ENCODE peak calls at places on chromosomes 3 and 15, in seven cellular contexts. A is IMR-90, G is HepG2, O is PC-9, C is SK-N-SH, T is uterus, Y is neural progenitor cell. Z is an unnamed sample. For H3K9me3 and H3K27me3, the result is how much of the 10 kb centered on the place peaks cover.

GRCh38 chr3:36477655-36478054 is 97.4 kb downstream of the STAC start:
- DNase-seq in T (no peak), G (no peak), O (no peak), Y (no peak), C (no peak), A (no peak), Z (no peak)

GRCh38 chr15:42273900-42274692 is 863 bp upstream of the TMEM87A start:
- DNase-seq in T (peak), G (peak), A (peak), Y (peak), O (peak), C (peak), Z (peak)

GRCh38 chr3:122748347-122748746 is 45.3 kb downstream of the HSPBAP1 start:
- DNase-seq in O (no peak), C (no peak), Y (no peak), A (no peak), T (no peak), G (no peak), Z (no peak)

GRCh38 chr3:128870327-128870726 is 9.1 kb upstream of the ACAD9 start:
- DNase-seq in T (no peak), A (no peak), C (no peak), Y (no peak), G (no peak), O (no peak), Z (no peak)

GRCh38 chr15:40769310-40770146 is at the start of gene C15orf62:
- DNase-seq in A (peak), O (peak), Y (no peak), G (no peak), T (peak), C (peak), Z (no peak)

GRCh38 chr3:10758304-10759037 is 57.6 kb upstream of the SLC6A11 start:
- DNase-seq in Y (peak), T (no peak), O (peak), C (peak), G (peak), A (peak), Z (no peak)

GRCh38 chr15:48644827-48645557 is 517 bp downstream of the FBN1 start:
- DNase-seq in G (no peak), T (peak), O (no peak), Y (peak), C (peak), A (peak), Z (peak)

GRCh38 chr15:60370804-60371700 is 26.7 kb downstream of the ANXA2 start:
- DNase-seq in O (peak), T (peak), C (no peak), G (peak), Y (no peak), A (peak), Z (peak)

GRCh38 chr3:33417051-33417673 is 23.0 kb downstream of the UBP1 start:
- DNase-seq in G (no peak), A (peak), O (no peak), C (no peak), Y (no peak), T (no peak), Z (no peak)

GRCh38 chr3:69420781-69421520 is 35.1 kb upstream of the FRMD4B start:
- DNase-seq in A (no peak), T (peak), C (peak), G (no peak), O (no peak), Y (no peak), Z (peak)

GRCh38 chr3:179898024-179898423 is 138.7 kb downstream of the PEX5L start:
- DNase-seq in Y (peak), T (no peak), G (peak), C (peak), O (peak), A (peak), Z (no peak)

GRCh38 chr3:111852540-111852939 is 6.5 kb upstream of the PHLDB2 start:
- DNase-seq in A (no peak), C (peak), T (no peak), O (no peak), Y (no peak), G (no peak), Z (no peak)

GRCh38 chr3:26091096-26091495 is 301.2 kb downstream of the OXSM start:
- DNase-seq in O (no peak), A (no peak), Y (no peak), T (no peak), G (no peak), C (no peak), Z (no peak)
- H3K9me3 ChIP-seq in O (under half), A (under half), Y (under half), T (under half), G (half or more), C (under half), Z (under half)

GRCh38 chr15:69450968-69451695 is 1.5 kb upstream of the RPLP1 start:
- DNase-seq in T (no peak), O (no peak), G (peak), A (no peak), Y (no peak), C (no peak), Z (no peak)

GRCh38 chr15:69456208-69457166 is 3.9 kb downstream of the RPLP1 start:
- DNase-seq in O (no peak), G (no peak), C (no peak), A (no peak), T (no peak), Y (no peak), Z (no peak)

GRCh38 chr15:69454953-69455352 is 2.3 kb downstream of the RPLP1 start:
- DNase-seq in C (no peak), O (no peak), G (no peak), A (no peak), T (no peak), Y (no peak), Z (no peak)

GRCh38 chr15:69452702-69453513 is at the start of gene RPLP1:
- DNase-seq in O (peak), T (peak), A (peak), C (peak), Y (peak), G (no peak), Z (peak)

DNA sequence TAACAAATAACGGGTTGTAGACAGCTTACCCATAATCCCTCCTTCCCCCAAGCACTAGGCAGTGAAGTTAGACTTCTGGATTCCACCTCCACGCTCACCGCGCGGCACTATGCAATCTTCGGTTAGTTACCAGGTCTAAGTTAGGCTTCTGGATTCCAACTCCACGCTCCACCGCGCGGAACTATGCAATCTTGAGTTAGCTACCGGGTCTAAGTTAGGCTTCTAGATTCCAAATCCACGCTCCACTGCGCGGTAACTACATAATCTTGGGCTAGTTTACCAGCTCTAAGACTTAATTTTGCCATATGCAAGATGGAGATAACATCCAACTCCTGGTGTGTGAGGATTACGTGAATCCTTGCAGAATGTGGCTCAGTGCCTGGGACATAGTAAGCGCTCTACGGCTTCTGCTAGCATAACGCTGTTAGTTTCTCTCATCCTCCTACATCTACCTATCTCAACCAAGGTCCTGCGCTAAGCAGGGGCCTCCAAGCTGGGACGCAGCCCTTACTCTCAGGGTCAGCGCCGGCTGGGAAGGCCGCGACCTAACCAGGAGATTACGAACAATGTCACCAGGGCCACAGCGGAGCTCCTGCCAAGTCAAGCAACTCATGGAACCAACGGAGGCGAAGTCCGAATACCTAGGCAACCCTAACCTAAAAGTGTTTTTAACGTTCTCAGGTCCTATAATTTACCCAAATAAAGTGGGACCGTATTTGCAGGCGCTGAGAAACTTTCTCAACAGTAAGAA is 492 bp upstream of the RPLP1 start:
- DNase-seq in C (peak), T (no peak), A (peak), G (peak), O (no peak), Y (peak), Z (no peak)
- TF ChIP-seq CTCF in C (no peak), T (no peak), A (no peak), G (no peak), O (no peak), Y (no peak), Z (no peak)

DNA sequence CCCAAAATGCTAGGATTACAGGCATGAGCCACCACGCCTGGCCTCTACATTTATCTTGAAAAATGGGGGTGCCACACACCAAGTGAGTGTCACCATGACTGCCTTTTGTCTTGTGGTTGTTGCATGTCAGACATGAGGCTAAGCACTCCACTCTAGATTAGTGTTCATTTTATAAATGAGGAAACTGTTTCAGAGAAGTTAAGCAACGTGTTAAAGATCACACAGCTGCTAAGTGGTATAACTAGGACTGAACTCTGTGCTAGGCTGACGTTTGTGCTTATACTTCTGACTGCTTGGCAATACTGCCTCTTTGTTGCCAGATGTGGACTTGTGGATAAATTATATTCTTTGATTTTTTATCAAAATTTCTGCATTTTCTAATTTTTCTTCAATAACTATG is 50.8 kb upstream of the SMAD6 start:
- DNase-seq in C (no peak), G (no peak), O (no peak), Y (no peak), A (no peak), T (no peak), Z (no peak)
- H3K27me3 ChIP-seq in C (under half), G (under half), O (under half), Y (under half), A (under half), T (under half), Z (under half)

DNA sequence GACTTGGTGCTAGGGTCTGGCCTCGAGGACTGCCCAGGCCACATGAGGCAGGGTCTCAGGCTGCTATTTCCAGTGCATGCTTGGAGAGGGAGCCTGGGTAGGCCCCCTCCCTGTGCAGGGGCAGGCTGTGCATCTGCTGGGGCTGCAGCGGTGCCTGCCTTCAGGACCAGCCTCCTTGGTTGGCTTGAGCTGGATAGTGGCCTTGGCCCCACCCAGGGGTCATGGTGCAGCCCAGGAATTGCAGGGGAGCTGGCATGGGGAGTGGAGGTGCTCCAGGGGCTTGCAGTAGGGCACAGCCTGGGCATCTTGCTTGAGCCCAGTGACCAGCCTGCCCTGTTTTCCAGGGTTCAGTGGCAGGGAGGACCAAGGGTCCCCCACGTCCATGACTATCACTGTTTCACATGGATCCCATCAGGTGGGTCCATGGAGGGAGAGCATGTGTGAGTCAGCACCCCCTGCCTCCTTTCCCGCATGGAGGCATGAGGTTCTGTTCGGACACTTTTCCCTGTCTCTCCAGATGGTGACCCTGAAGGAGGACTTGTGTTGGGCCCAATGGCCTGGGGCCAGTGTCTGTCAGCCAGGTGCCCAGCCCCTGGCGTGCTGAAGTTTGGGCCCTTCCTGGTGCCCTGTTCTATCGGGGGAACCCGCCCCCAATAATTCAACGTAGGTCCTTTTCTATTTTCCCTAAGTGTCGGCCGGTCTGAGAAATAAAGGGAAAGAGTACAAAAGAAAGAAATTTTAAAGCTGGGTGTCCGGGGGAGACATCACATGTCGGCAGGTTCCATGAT is 218.6 kb downstream of the SNRPN start:
- DNase-seq in Y (no peak), G (no peak), O (no peak), A (no peak), C (no peak), T (peak), Z (no peak)
- H3K9me3 ChIP-seq in Y (under half), G (half or more), O (under half), A (half or more), C (under half), T (under half), Z (half or more)

Z was measured in left ventricle myocardium inferior.